ENCODE peak calls at places on chromosomes 1 and 21, in six cellular contexts. S, H, M, W, E and K are unnamed samples. For H3K4me1, the result is how much of the 10 kb centered on the place peaks cover.

GRCh38 chr1:201721131-201722049 is 107.6 kb upstream of the IPO9 start:
- DNase-seq in W (no peak), M (peak), S (peak), H (peak), E (no peak), K (no peak)

GRCh38 chr1:38029081-38029681 is 16.6 kb downstream of the UTP11 start:
- DNase-seq in E (peak), S (peak), M (no peak), W (no peak), H (peak), K (no peak)

GRCh38 chr1:221035680-221036153 is 156.5 kb downstream of the HLX start:
- DNase-seq in M (peak), W (no peak), E (peak), H (no peak), S (peak), K (no peak)

GRCh38 chr1:10378071-10378841 is 20.6 kb upstream of the PGD start:
- DNase-seq in H (no peak), W (no peak), M (peak), S (peak), E (no peak), K (no peak)

GRCh38 chr21:43286196-43286595 is 117.4 kb downstream of the CRYAA start:
- DNase-seq in E (no peak), S (no peak), W (no peak), M (no peak), H (no peak), K (no peak)

GRCh38 chr1:76084029-76084627 is 9.6 kb downstream of the ST6GALNAC3 start:
- DNase-seq in M (no peak), W (no peak), S (no peak), E (no peak), H (no peak), K (no peak)

GRCh38 chr1:39898648-39899603 is 2.8 kb downstream of the MYCL start:
- DNase-seq in E (peak), S (peak), H (peak), M (peak), W (no peak), K (no peak)

GRCh38 chr1:61950418-61950817 is 208.1 kb downstream of the PATJ start:
- DNase-seq in W (no peak), E (no peak), M (no peak), S (no peak), H (no peak), K (no peak)

GRCh38 chr1:183245366-183245765 is 59.3 kb downstream of the LAMC2 start:
- DNase-seq in H (no peak), W (no peak), S (no peak), E (no peak), M (no peak), K (no peak)

GRCh38 chr1:50427086-50427817 is 4.0 kb upstream of the DMRTA2 start:
- DNase-seq in M (no peak), S (no peak), E (no peak), H (no peak), W (no peak), K (no peak)

GRCh38 chr1:118773656-118774055 is 214.5 kb downstream of the TBX15 start:
- DNase-seq in S (no peak), E (no peak), H (no peak), M (no peak), W (no peak), K (no peak)

GRCh38 chr1:207032528-207033017 is at the start of gene C1orf116:
- DNase-seq in M (no peak), S (no peak), H (no peak), W (no peak), E (no peak), K (no peak)

DNA sequence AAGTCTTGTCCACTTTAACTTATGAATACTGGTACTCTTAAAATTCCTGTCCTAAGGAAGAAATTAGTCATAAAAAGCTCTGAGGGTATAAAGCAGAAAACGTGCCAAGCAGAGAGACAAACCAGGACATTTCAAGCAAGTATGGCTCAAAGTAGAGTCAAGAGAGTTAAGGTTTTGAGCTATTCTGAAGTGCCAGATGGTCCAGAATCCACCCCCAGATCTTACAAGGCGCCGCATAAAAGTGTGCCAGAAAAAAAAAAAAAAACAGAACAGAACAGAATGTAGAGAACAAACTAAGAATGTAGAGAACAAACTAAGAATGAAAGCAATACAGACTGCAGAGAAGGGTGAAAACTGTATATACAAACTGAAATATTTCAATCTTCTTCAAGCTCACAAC is 12.5 kb downstream of the EPS15 start:
- DNase-seq in S (peak), E (peak), M (peak), W (no peak), H (no peak), K (no peak)
- H3K4me3 ChIP-seq in S (no peak), E (no peak), M (no peak), W (no peak), H (no peak), K (no peak)

GRCh38 chr1:164786980-164787833 is 228.2 kb downstream of the PBX1 start:
- DNase-seq in H (peak), W (peak), E (peak), S (peak), M (peak), K (peak)

GRCh38 chr1:164785841-164786534 is 227.0 kb downstream of the PBX1 start:
- DNase-seq in M (peak), H (no peak), E (no peak), S (no peak), W (no peak), K (no peak)

GRCh38 chr1:164784960-164785359 is 226.0 kb downstream of the PBX1 start:
- DNase-seq in M (no peak), E (no peak), W (no peak), S (no peak), H (no peak), K (no peak)

GRCh38 chr1:164790081-164790480 is 231.1 kb downstream of the PBX1 start:
- DNase-seq in E (no peak), S (no peak), M (no peak), H (no peak), W (no peak), K (no peak)

GRCh38 chr1:164787834-164788231 is 228.8 kb downstream of the PBX1 start:
- DNase-seq in S (no peak), M (no peak), E (no peak), H (no peak), W (no peak), K (no peak)
- H3K27ac ChIP-seq in S (no peak), M (no peak), E (no peak), H (no peak), W (no peak), K (no peak)

GRCh38 chr1:33334081-33334552 is 13.2 kb upstream of the A3GALT2 start:
- DNase-seq in M (no peak), S (no peak), E (peak), H (no peak), W (no peak), K (no peak)

GRCh38 chr1:33331444-33332356 is 10.8 kb upstream of the A3GALT2 start:
- DNase-seq in S (peak), H (no peak), E (no peak), W (no peak), M (peak), K (no peak)

GRCh38 chr1:33332881-33333280 is 12.0 kb upstream of the A3GALT2 start:
- DNase-seq in H (no peak), M (no peak), E (no peak), W (no peak), S (no peak), K (no peak)

GRCh38 chr1:33330906-33331305 is 10.0 kb upstream of the A3GALT2 start:
- DNase-seq in M (no peak), E (no peak), S (no peak), H (no peak), W (no peak), K (no peak)

GRCh38 chr1:33332357-33332789 is 11.5 kb upstream of the A3GALT2 start:
- DNase-seq in W (no peak), E (no peak), S (no peak), H (no peak), M (peak), K (no peak)
- H3K4me1 ChIP-seq in W (under half), E (half or more), S (half or more), H (under half), M (under half), K (under half)

GRCh38 chr1:106746448-106747085 is 309.9 kb upstream of the PRMT6 start:
- DNase-seq in E (no peak), H (no peak), W (no peak), S (no peak), M (no peak), K (no peak)
- H3K4me3 ChIP-seq in E (no peak), H (no peak), W (no peak), S (no peak), M (no peak), K (no peak)

DNA sequence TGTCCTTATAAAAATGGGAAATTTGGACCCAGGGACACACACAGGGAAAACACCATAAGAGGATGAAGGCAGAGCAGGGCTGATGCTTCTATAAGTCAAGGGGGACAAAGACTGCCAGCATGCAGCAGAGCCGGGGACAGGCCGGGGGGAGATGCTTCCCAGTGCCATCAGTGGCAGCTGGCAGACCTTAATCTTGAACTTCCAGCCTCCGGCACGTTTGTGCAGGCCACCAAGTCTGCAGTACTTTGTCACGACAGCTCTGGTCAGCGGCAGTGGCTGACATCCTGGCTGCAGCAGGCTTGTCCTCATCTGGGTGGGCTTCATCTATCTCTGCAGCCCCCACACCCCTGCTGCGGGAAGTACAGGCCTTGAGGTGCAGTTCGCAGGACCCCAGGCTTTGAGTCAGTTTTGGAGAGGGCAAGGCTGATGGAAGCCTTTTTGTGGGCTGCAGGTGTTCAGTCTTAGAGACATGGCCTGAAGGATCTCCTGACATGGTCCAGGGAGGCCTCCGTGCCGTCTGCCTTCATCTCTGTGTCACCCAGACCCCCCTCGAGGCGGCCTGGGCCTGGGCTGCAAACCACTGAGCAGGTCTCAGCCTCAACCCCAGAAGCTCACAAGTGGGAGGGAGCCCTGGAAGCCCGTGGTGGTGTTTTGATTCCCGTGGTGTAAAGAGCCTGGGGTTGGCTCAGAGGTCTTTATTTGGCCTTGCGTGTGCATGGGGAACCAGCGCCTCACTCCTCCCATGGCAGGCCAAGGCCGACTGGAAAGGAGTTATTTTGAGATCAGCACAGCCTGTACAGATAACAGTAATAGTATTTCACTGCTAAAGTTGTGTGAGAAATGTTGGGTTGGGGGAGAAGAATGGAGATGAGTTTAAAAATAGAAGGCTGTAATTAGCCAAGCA is 186.2 kb downstream of the DYRK1A start:
- DNase-seq in M (no peak), W (no peak), H (peak), S (no peak), E (peak), K (peak)
- H3K27ac ChIP-seq in M (no peak), W (no peak), H (peak), S (no peak), E (peak), K (no peak)

DNA sequence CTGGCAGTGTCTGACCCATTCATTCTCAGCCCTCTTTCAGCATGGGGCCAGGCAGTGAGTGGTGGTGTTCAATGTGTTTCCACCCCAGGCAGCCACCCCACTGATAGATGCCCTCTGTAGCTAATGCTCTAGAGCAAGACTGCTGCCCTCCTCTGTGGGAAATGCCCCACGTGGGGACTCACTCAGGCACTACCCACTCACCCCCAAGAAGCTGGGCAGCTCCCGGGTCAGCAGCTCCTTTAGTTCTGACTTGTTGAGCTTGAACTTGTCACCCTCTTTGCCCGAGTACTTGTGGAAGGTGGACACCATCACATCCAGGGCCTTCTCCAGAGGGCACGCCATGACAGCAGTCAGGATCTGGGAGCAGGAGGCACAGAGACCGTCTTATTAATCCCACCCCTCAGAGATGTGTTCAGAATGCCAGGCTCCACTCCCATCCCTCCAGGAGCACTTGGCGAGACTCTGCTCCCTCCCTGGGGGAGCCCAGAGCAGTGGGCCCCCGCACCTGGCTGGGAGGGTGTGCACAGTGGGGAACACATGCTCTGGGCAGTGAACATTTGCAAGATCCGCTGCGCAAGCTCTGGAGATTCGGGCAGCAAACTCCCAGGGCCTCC is 1.0 kb downstream of the S100A4 start:
- DNase-seq in M (no peak), H (no peak), W (no peak), S (no peak), E (no peak), K (peak)
- H3K4me1 ChIP-seq in M (under half), H (under half), W (half or more), S (half or more), E (under half), K (half or more)

GRCh38 chr1:92951141-92951582 is 10.1 kb downstream of the DIPK1A start:
- DNase-seq in H (no peak), M (peak), E (no peak), S (peak), W (no peak), K (peak)
- H3K4me3 ChIP-seq in H (no peak), M (no peak), E (no peak), S (no peak), W (no peak), K (no peak)

GRCh38 chr1:16386454-16387113 is 19.5 kb downstream of the SZRD1 start:
- DNase-seq in E (no peak), W (no peak), S (peak), M (peak), H (no peak), K (no peak)

GRCh38 chr1:16387201-16388185 is 20.5 kb downstream of the SZRD1 start:
- DNase-seq in S (peak), M (peak), W (no peak), H (no peak), E (no peak), K (no peak)

GRCh38 chr1:16380868-16381267 is 13.8 kb downstream of the SZRD1 start:
- DNase-seq in E (no peak), M (no peak), W (no peak), S (no peak), H (no peak), K (no peak)

GRCh38 chr1:16383917-16384316 is 16.9 kb downstream of the SZRD1 start:
- DNase-seq in W (no peak), S (no peak), E (no peak), H (no peak), M (no peak), K (no peak)

GRCh38 chr1:16385659-16386453 is 18.8 kb downstream of the SZRD1 start:
- DNase-seq in S (no peak), M (no peak), E (no peak), H (no peak), W (no peak), K (no peak)
- H3K27ac ChIP-seq in S (peak), M (peak), E (peak), H (peak), W (no peak), K (peak)